ENCODE peak calls at places on chromosome 15, in ten cellular contexts. Q is endothelial cell, D is BJ, Y is suprapubic skin, S is HFFc6, O is choroid plexus epithelial cell, B is BE2C, L is lower lobe of right lung, J is GM23338, H is fibroblast of pulmonary artery. R is an unnamed sample.

GRCh38 chr15:73329501-73330200 is 39.1 kb downstream of the HCN4 start:
- DNase-seq in Q (no peak), D (no peak), Y (no peak), S (no peak), O (no peak), B (no peak), L (no peak), J (no peak), H (no peak), R (peak)

GRCh38 chr15:96117275-96117674 is 213.2 kb upstream of the NR2F2 start:
- DNase-seq in Q (no peak), D (no peak), Y (no peak), S (no peak), O (no peak), B (no peak), L (no peak), J (no peak), H (no peak), R (no peak)

GRCh38 chr15:88704791-88705768 is 66.3 kb downstream of the ISG20 start:
- DNase-seq in Q (no peak), D (no peak), Y (no peak), S (no peak), O (peak), B (peak), L (no peak), J (peak), H (peak), R (no peak)

GRCh38 chr15:101689901-101690300 is 34.4 kb downstream of the TARS3 start:
- DNase-seq in Q (no peak), D (no peak), Y (no peak), S (peak), O (peak), B (no peak), L (no peak), J (no peak), H (peak), R (no peak)

GRCh38 chr15:59885832-59886231 is 118.3 kb upstream of the FOXB1 start:
- DNase-seq in Q (peak), D (no peak), Y (no peak), S (no peak), O (no peak), B (peak), L (no peak), J (peak), H (peak), R (no peak)

GRCh38 chr15:60541784-60542617 is 63.1 kb upstream of the ICE2 start:
- DNase-seq in Q (no peak), D (no peak), Y (no peak), S (no peak), O (no peak), B (no peak), L (no peak), J (no peak), H (no peak), R (no peak)

GRCh38 chr15:31605467-31605931 is 278.9 kb downstream of the KLF13 start:
- DNase-seq in Q (peak), D (no peak), Y (no peak), S (peak), O (peak), B (peak), L (no peak), J (peak), H (no peak), R (no peak)

GRCh38 chr15:39592500-39592899 is 11.6 kb downstream of the THBS1 start:
- DNase-seq in Q (no peak), D (no peak), Y (no peak), S (peak), O (no peak), B (no peak), L (no peak), J (no peak), H (peak), R (no peak)

GRCh38 chr15:32908135-32908801 is 190.5 kb downstream of the GREM1 start:
- DNase-seq in Q (no peak), D (no peak), Y (no peak), S (no peak), O (peak), B (no peak), L (no peak), J (no peak), H (peak), R (no peak)

GRCh38 chr15:38069506-38069905 is 135.1 kb downstream of the TMCO5A start:
- DNase-seq in Q (no peak), D (peak), Y (no peak), S (peak), O (peak), B (no peak), L (peak), J (no peak), H (peak), R (peak)

GRCh38 chr15:29656636-29657475 is 165.4 kb downstream of the TJP1 start:
- DNase-seq in Q (peak), D (no peak), Y (peak), S (no peak), O (peak), B (peak), L (no peak), J (peak), H (peak), R (no peak)

GRCh38 chr15:47293763-47294162 is 423.5 kb upstream of the SEMA6D start:
- DNase-seq in Q (no peak), D (peak), Y (no peak), S (peak), O (peak), B (no peak), L (peak), J (peak), H (peak), R (no peak)

GRCh38 chr15:74402873-74403589 is 30.7 kb downstream of the SEMA7A start:
- DNase-seq in Q (no peak), D (no peak), Y (no peak), S (no peak), O (no peak), B (no peak), L (peak), J (no peak), H (no peak), R (no peak)

GRCh38 chr15:85880501-85881190 is 85.9 kb upstream of the KLHL25 start:
- DNase-seq in Q (no peak), D (no peak), Y (no peak), S (no peak), O (no peak), B (no peak), L (no peak), J (no peak), H (no peak), R (no peak)

GRCh38 chr15:72965671-72966070 is 86.6 kb upstream of the NEO1 start:
- DNase-seq in Q (no peak), D (no peak), Y (no peak), S (no peak), O (no peak), B (no peak), L (no peak), J (no peak), H (no peak), R (no peak)

GRCh38 chr15:56959318-56959648 is 40.8 kb downstream of the TCF12 start:
- DNase-seq in Q (no peak), D (no peak), Y (no peak), S (no peak), O (peak), B (no peak), L (no peak), J (no peak), H (no peak), R (no peak)

GRCh38 chr15:37758412-37758811 is 176.0 kb upstream of the TMCO5A start:
- DNase-seq in Q (no peak), D (no peak), Y (no peak), S (no peak), O (no peak), B (no peak), L (no peak), J (no peak), H (no peak), R (no peak)

GRCh38 chr15:67761343-67761742 is 64.0 kb upstream of the SKOR1 start:
- DNase-seq in Q (no peak), D (no peak), Y (no peak), S (no peak), O (no peak), B (no peak), L (no peak), J (no peak), H (no peak), R (no peak)

GRCh38 chr15:60945196-60945595 is 283.9 kb downstream of the RORA start:
- DNase-seq in Q (no peak), D (no peak), Y (no peak), S (no peak), O (no peak), B (peak), L (no peak), J (no peak), H (peak), R (no peak)

GRCh38 chr15:62792960-62793758 is 249.4 kb upstream of the TPM1 start:
- DNase-seq in Q (no peak), D (no peak), Y (no peak), S (no peak), O (no peak), B (no peak), L (no peak), J (no peak), H (no peak), R (no peak)

GRCh38 chr15:78075490-78076230 is 1.9 kb downstream of the TBC1D2B start:
- DNase-seq in Q (peak), D (peak), Y (no peak), S (peak), O (peak), B (peak), L (no peak), J (peak), H (peak), R (no peak)

GRCh38 chr15:48281674-48282073 is 49.6 kb upstream of the DUT start:
- DNase-seq in Q (no peak), D (no peak), Y (no peak), S (no peak), O (no peak), B (no peak), L (no peak), J (peak), H (no peak), R (no peak)

GRCh38 chr15:100221461-100222348 is 120.1 kb downstream of the ADAMTS17 start:
- DNase-seq in Q (no peak), D (no peak), Y (no peak), S (no peak), O (no peak), B (no peak), L (no peak), J (no peak), H (peak), R (no peak)

GRCh38 chr15:100216177-100216576 is 125.6 kb downstream of the ADAMTS17 start:
- DNase-seq in Q (no peak), D (no peak), Y (no peak), S (no peak), O (no peak), B (no peak), L (no peak), J (no peak), H (peak), R (no peak)

GRCh38 chr15:100218411-100218810 is 123.4 kb downstream of the ADAMTS17 start:
- DNase-seq in Q (no peak), D (no peak), Y (no peak), S (no peak), O (no peak), B (no peak), L (no peak), J (no peak), H (no peak), R (no peak)

GRCh38 chr15:100222349-100222715 is 119.4 kb downstream of the ADAMTS17 start:
- DNase-seq in Q (no peak), D (no peak), Y (no peak), S (no peak), O (no peak), B (no peak), L (no peak), J (no peak), H (no peak), R (no peak)

DNA sequence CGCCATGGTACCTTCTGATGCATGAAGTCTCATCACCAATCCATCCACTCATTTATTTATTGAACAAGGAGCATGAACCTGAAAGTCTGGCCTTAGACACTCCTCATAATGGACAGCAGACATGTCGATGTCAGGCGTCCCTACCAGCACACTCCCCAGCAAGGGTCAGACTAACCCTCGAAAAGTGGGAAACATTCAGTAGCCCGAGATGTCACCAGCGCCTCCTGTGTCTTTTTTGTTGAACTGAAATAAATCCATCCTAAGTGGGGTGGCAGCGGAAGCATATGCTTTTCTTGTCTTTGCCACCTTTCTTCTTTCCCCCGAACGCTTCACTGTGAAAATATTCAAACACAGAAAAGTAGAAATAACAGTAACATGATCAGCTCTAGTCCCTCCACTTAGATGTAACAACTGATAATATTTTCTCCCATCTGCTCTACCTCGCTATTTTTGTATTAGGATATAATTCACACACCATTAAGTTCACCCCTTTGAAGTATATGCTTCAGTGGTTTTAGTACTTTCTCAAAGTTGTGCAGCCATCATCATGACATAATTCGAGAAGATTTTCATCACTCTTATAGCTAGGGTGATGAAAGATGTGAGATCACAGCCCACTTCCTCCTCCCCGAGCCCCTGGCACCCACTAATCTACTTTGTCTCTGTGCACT is 121.6 kb downstream of the ADAMTS17 start:
- DNase-seq in Q (no peak), D (no peak), Y (no peak), S (no peak), O (no peak), B (no peak), L (no peak), J (peak), H (no peak), R (no peak)
- TF ChIP-seq CTCF in Q (no peak), D (no peak), Y (no peak), S (no peak), O (no peak), B (no peak), L (no peak), J (peak), H (no peak), R (no peak)

GRCh38 chr15:66741646-66742045 is 39.6 kb downstream of the SMAD6 start:
- DNase-seq in Q (no peak), D (no peak), Y (no peak), S (no peak), O (no peak), B (no peak), L (no peak), J (no peak), H (no peak), R (no peak)
- TF ChIP-seq CTCF in Q (no peak), D (no peak), Y (no peak), S (no peak), O (no peak), B (no peak), L (no peak), J (no peak), H (no peak), R (no peak)

GRCh38 chr15:70505411-70505919 is 257.9 kb downstream of the UACA start:
- DNase-seq in Q (no peak), D (peak), Y (no peak), S (peak), O (peak), B (peak), L (no peak), J (no peak), H (peak), R (peak)
- TF ChIP-seq CTCF in Q (no peak), D (no peak), Y (no peak), S (no peak), O (no peak), B (no peak), L (no peak), J (no peak), H (no peak), R (no peak)

GRCh38 chr15:97998307-97999071 is 38.0 kb downstream of the ARRDC4 start:
- DNase-seq in Q (no peak), D (no peak), Y (no peak), S (peak), O (no peak), B (no peak), L (no peak), J (no peak), H (no peak), R (no peak)

GRCh38 chr15:97995192-97995591 is 34.7 kb downstream of the ARRDC4 start:
- DNase-seq in Q (no peak), D (no peak), Y (no peak), S (no peak), O (no peak), B (no peak), L (no peak), J (no peak), H (no peak), R (no peak)

GRCh38 chr15:97992831-97993230 is 32.3 kb downstream of the ARRDC4 start:
- DNase-seq in Q (no peak), D (no peak), Y (no peak), S (no peak), O (no peak), B (no peak), L (no peak), J (no peak), H (no peak), R (no peak)

GRCh38 chr15:97993310-97993738 is 32.8 kb downstream of the ARRDC4 start:
- DNase-seq in Q (no peak), D (no peak), Y (no peak), S (peak), O (no peak), B (peak), L (no peak), J (no peak), H (no peak), R (no peak)

DNA sequence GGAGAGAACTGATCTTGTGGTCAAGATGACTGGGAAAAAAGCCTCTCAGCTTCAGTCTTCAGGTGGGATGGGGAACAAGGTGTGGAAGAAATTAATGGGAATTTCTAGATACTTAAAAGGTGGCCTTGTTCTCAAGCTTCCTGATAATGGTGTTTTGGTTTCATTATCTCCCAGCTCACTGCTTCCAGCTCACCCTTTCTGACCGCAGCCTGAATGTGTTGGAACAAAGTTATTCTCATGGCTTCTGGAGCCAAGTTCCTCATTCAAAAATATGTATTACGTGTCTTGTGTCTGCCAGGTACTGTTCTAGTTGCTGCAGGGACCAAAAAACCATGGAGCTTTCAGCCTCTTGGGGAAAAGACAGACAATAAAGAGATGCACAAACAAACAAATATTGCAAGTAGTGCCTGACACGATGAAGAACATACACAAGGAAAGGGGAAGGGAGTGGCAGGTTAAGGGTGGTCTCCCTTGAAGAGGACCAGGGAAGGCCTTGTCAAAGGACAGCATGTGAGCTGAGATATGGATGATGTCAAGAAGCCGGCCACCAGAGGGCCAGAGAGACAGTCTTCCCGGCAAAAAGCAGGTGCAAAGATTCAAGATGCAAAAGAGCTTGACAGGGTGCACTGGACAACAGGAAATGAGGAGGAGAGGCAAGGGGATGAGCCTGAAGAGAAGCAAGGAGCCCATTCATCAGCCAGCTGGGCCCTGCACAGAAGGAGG is 35.5 kb downstream of the ARRDC4 start:
- DNase-seq in Q (peak), D (no peak), Y (no peak), S (no peak), O (peak), B (peak), L (no peak), J (peak), H (no peak), R (no peak)
- TF ChIP-seq CTCF in Q (peak), D (peak), Y (peak), S (peak), O (peak), B (peak), L (no peak), J (peak), H (no peak), R (no peak)

GRCh38 chr15:41115652-41116115 is 396 bp downstream of the INO80 start:
- DNase-seq in Q (peak), D (no peak), Y (peak), S (peak), O (peak), B (no peak), L (peak), J (peak), H (peak), R (peak)

GRCh38 chr15:41116872-41117242 is 777 bp upstream of the INO80 start:
- DNase-seq in Q (no peak), D (no peak), Y (no peak), S (no peak), O (no peak), B (no peak), L (no peak), J (no peak), H (no peak), R (no peak)

GRCh38 chr15:41116116-41116871 is at the start of gene INO80:
- DNase-seq in Q (peak), D (peak), Y (peak), S (peak), O (peak), B (peak), L (peak), J (peak), H (peak), R (peak)

GRCh38 chr15:41115088-41115651 is 910 bp downstream of the INO80 start:
- DNase-seq in Q (peak), D (no peak), Y (no peak), S (peak), O (peak), B (peak), L (no peak), J (peak), H (peak), R (no peak)
- TF ChIP-seq CTCF in Q (no peak), D (peak), Y (no peak), S (peak), O (peak), B (peak), L (no peak), J (no peak), H (peak), R (no peak)

R was measured in CD14-positive monocyte.